ENCODE peak calls at places on chromosomes 16 and 17, in five cellular contexts. J, Z, M, B and P are unnamed samples. For H3K4me1, the result is how much of the 10 kb centered on the place peaks cover.

GRCh38 chr17:52026075-52026474 is 132.4 kb downstream of the CA10 start:
- DNase-seq in B (no peak), M (no peak), J (no peak), Z (no peak), P (no peak)

GRCh38 chr16:24045641-24046040 is 209.9 kb downstream of the PRKCB start:
- DNase-seq in Z (no peak), B (peak), M (peak), J (no peak), P (no peak)

GRCh38 chr17:68509151-68510057 is 2.8 kb upstream of the PRKAR1A start:
- DNase-seq in J (no peak), B (peak), M (no peak), Z (no peak), P (peak)

GRCh38 chr16:54346046-54346445 is 59.5 kb upstream of the IRX3 start:
- DNase-seq in J (no peak), Z (no peak), B (no peak), M (no peak), P (no peak)

GRCh38 chr17:74194682-74195081 is 8.8 kb upstream of the RPL38 start:
- DNase-seq in J (no peak), Z (no peak), B (peak), M (no peak), P (no peak)

GRCh38 chr17:17757391-17757791 is 76.1 kb downstream of the RAI1 start:
- DNase-seq in B (no peak), Z (no peak), J (no peak), M (no peak), P (no peak)

GRCh38 chr17:56982312-56982711 is 4.4 kb downstream of the SCPEP1 start:
- DNase-seq in B (peak), J (no peak), Z (no peak), M (no peak), P (no peak)

GRCh38 chr16:88057656-88058055 is 106.4 kb downstream of the BANP start:
- DNase-seq in J (peak), M (no peak), B (no peak), Z (no peak), P (no peak)

GRCh38 chr17:43760254-43760852 is 1.8 kb upstream of the SOST start:
- DNase-seq in M (peak), J (peak), Z (peak), B (peak), P (peak)

GRCh38 chr17:77609553-77610517 is 348.7 kb upstream of the TNRC6C start:
- DNase-seq in J (no peak), Z (no peak), M (no peak), B (no peak), P (no peak)

GRCh38 chr17:78993981-78994671 is 14.4 kb upstream of the LGALS3BP start:
- DNase-seq in M (no peak), B (peak), J (peak), Z (peak), P (no peak)

GRCh38 chr17:79857095-79857494 is 17.9 kb upstream of the CBX4 start:
- DNase-seq in M (no peak), J (peak), Z (no peak), B (no peak), P (no peak)

GRCh38 chr16:68790130-68790761 is 53.1 kb upstream of the TANGO6 start:
- DNase-seq in M (peak), B (peak), Z (no peak), J (no peak), P (no peak)

GRCh38 chr16:68786685-68787418 is 49.8 kb downstream of the CDH1 start:
- DNase-seq in Z (no peak), J (no peak), B (no peak), M (peak), P (no peak)

GRCh38 chr16:68790944-68791343 is 52.4 kb upstream of the TANGO6 start:
- DNase-seq in B (peak), J (no peak), M (no peak), Z (no peak), P (no peak)

GRCh38 chr16:68798398-68798797 is 44.9 kb upstream of the TANGO6 start:
- DNase-seq in M (no peak), Z (no peak), B (no peak), J (no peak), P (no peak)

GRCh38 chr16:68792465-68793324 is 50.6 kb upstream of the TANGO6 start:
- DNase-seq in M (peak), B (no peak), J (no peak), Z (no peak), P (no peak)
- H3K4me1 ChIP-seq in M (under half), B (under half), J (under half), Z (under half), P (under half)

GRCh38 chr17:15398291-15398690 is 56.9 kb upstream of the TEKT3 start:
- DNase-seq in Z (no peak), J (no peak), B (peak), M (no peak), P (no peak)
- H3K27ac ChIP-seq in Z (peak), J (no peak), B (no peak), M (no peak), P (no peak)

GRCh38 chr16:85123891-85124635 is 11.8 kb upstream of the CIBAR2 start:
- DNase-seq in B (peak), Z (no peak), M (peak), J (no peak), P (peak)
- H3K4me3 ChIP-seq in B (no peak), Z (no peak), M (no peak), J (no peak), P (peak)

GRCh38 chr17:15258113-15258512 is 7.0 kb downstream of the PMP22 start:
- DNase-seq in B (no peak), J (no peak), Z (no peak), M (no peak), P (no peak)
- H3K4me1 ChIP-seq in B (under half), J (under half), Z (under half), M (under half), P (half or more)